ENCODE peak calls at places on chromosome 19, in eight cellular contexts. L is activated CD8-positive, alpha-beta T cell treated with anti-CD3 and anti-CD28 coated beads, Interleukin-2, amount 10 ng/mL, durations not matched to agents 7 days and 5 days; U is AG20443; P is stimulated activated naive B cell treated with anti-CD40 and anti-IgM and Interleukin-4, amounts not matched to agents 10 μg/mL and 1 μg/mL and 100 μg/mL, for 72 hours; Q is HS-27A; M is T1000; N is heart right ventricle; I is HS-5. Z is an unnamed sample.
A peak's percentile ranks its signal among the peaks of the same experiment; 100 is the strongest.

GRCh38 chr19:13748169-13748884 is 16.0 kb upstream of the MRI1 start:
- DNase-seq in L (peak; percentile 30), U (peak; percentile 48), P (no peak), Q (no peak), M (no peak), N (no peak), I (no peak), Z (no peak)

GRCh38 chr19:38394488-38394887 is 6.0 kb downstream of the SPRED3 start:
- DNase-seq in L (peak; percentile 84), U (peak; percentile 40), P (peak; percentile 59), Q (no peak), M (no peak), N (no peak), I (no peak), Z (no peak)

GRCh38 chr19:29098863-29099481 is 114.0 kb downstream of the UQCRFS1 start:
- DNase-seq in L (no peak), U (peak; percentile 97), P (no peak), Q (peak; percentile 58), M (no peak), N (peak; percentile 36), I (peak; percentile 58), Z (no peak)

GRCh38 chr19:12628040-12629022 is 17.6 kb downstream of the ZNF791 start:
- DNase-seq in L (no peak), U (no peak), P (no peak), Q (no peak), M (no peak), N (no peak), I (no peak), Z (no peak)

GRCh38 chr19:2113436-2114211 is 16.9 kb downstream of the IZUMO4 start:
- DNase-seq in L (no peak), U (no peak), P (no peak), Q (no peak), M (peak; percentile 48), N (no peak), I (no peak), Z (no peak)

GRCh38 chr19:16358456-16358855 is 33.8 kb downstream of the KLF2 start:
- DNase-seq in L (no peak), U (no peak), P (no peak), Q (no peak), M (no peak), N (no peak), I (no peak), Z (no peak)

GRCh38 chr19:15087182-15087581 is 5.2 kb downstream of the OR1I1 start:
- DNase-seq in L (no peak), U (no peak), P (no peak), Q (no peak), M (no peak), N (no peak), I (no peak), Z (no peak)

GRCh38 chr19:33905473-33905936 is 108.8 kb downstream of the KCTD15 start:
- DNase-seq in L (no peak), U (no peak), P (no peak), Q (no peak), M (no peak), N (peak; percentile 35), I (no peak), Z (no peak)

GRCh38 chr19:49362048-49362925 is at the start of gene TEAD2:
- DNase-seq in L (no peak), U (peak; percentile 86), P (no peak), Q (peak; percentile 30), M (peak; percentile 14), N (peak; percentile 84), I (no peak), Z (peak; percentile 89)

GRCh38 chr19:36152061-36152885 is at the start of gene COX7A1:
- DNase-seq in L (no peak), U (peak; percentile 82), P (no peak), Q (no peak), M (no peak), N (peak; percentile 86), I (no peak), Z (peak; percentile 76)

GRCh38 chr19:3073931-3074595 is 11.8 kb upstream of the TLE5 start:
- DNase-seq in L (no peak), U (no peak), P (no peak), Q (no peak), M (no peak), N (no peak), I (no peak), Z (no peak)

GRCh38 chr19:1177322-1178114 is 3.5 kb upstream of the SBNO2 start:
- DNase-seq in L (no peak), U (peak; percentile 94), P (no peak), Q (peak; percentile 92), M (peak; percentile 98), N (no peak), I (peak; percentile 92), Z (peak; percentile 61)

GRCh38 chr19:49497047-49497789 is 984 bp downstream of the RPS11 start:
- DNase-seq in L (peak; percentile 85), U (peak; percentile 71), P (no peak), Q (no peak), M (peak; percentile 29), N (peak; percentile 32), I (no peak), Z (peak; percentile 81)

GRCh38 chr19:46951236-46951986 is 68.2 kb upstream of the NPAS1 start:
- DNase-seq in L (no peak), U (peak; percentile 40), P (no peak), Q (no peak), M (peak; percentile 72), N (no peak), I (peak; percentile 55), Z (no peak)

GRCh38 chr19:5480427-5480836 is 25.2 kb downstream of the ZNRF4 start:
- DNase-seq in L (peak; percentile 26), U (no peak), P (no peak), Q (no peak), M (no peak), N (no peak), I (no peak), Z (no peak)

GRCh38 chr19:13839938-13840750 is 36.8 kb upstream of the NANOS3 start:
- DNase-seq in L (no peak), U (peak; percentile 47), P (no peak), Q (no peak), M (peak; percentile 67), N (peak; percentile 68), I (no peak), Z (peak; percentile 95)

GRCh38 chr19:14073232-14073924 is 792 bp downstream of the MISP3 start:
- DNase-seq in L (peak; percentile 80), U (peak; percentile 89), P (peak; percentile 74), Q (no peak), M (peak; percentile 57), N (peak; percentile 82), I (peak; percentile 58), Z (peak; percentile 77)

GRCh38 chr19:29770653-29771052 is 41.1 kb upstream of the CCNE1 start:
- DNase-seq in L (peak; percentile 46), U (no peak), P (no peak), Q (no peak), M (no peak), N (no peak), I (no peak), Z (no peak)

GRCh38 chr19:46296722-46297431 is at the start of gene HIF3A:
- DNase-seq in L (no peak), U (peak; percentile 18), P (no peak), Q (no peak), M (no peak), N (peak; percentile 67), I (no peak), Z (no peak)

GRCh38 chr19:15257782-15258181 is 25.5 kb upstream of the EPHX3 start:
- DNase-seq in L (no peak), U (no peak), P (no peak), Q (no peak), M (no peak), N (no peak), I (no peak), Z (peak; percentile 45)

GRCh38 chr19:12331211-12331941 is 2.1 kb downstream of the ZNF563 start:
- DNase-seq in L (peak; percentile 43), U (no peak), P (peak; percentile 87), Q (no peak), M (no peak), N (no peak), I (no peak), Z (no peak)

GRCh38 chr19:27851002-27851481 is 1361.9 kb downstream of the UQCRFS1 start:
- DNase-seq in L (no peak), U (no peak), P (no peak), Q (no peak), M (no peak), N (no peak), I (no peak), Z (no peak)

GRCh38 chr19:17246681-17247425 is 1.1 kb upstream of the NR2F6 start:
- DNase-seq in L (no peak), U (peak; percentile 56), P (no peak), Q (no peak), M (no peak), N (peak; percentile 50), I (no peak), Z (peak; percentile 56)

GRCh38 chr19:48994035-48994386 is 324 bp downstream of the RUVBL2 start:
- DNase-seq in L (no peak), U (no peak), P (no peak), Q (no peak), M (no peak), N (no peak), I (no peak), Z (no peak)

GRCh38 chr19:42095814-42096230 is 19.9 kb downstream of the ZNF574 start:
- DNase-seq in L (no peak), U (no peak), P (no peak), Q (no peak), M (no peak), N (no peak), I (no peak), Z (no peak)

GRCh38 chr19:27746691-27747380 is 1466.1 kb downstream of the UQCRFS1 start:
- DNase-seq in L (no peak), U (peak; percentile 60), P (peak; percentile 4), Q (no peak), M (no peak), N (peak; percentile 56), I (no peak), Z (peak; percentile 78)

GRCh38 chr19:58428617-58429016 is 11.3 kb downstream of the ZNF132 start:
- DNase-seq in L (no peak), U (no peak), P (no peak), Q (no peak), M (no peak), N (no peak), I (no peak), Z (no peak)

GRCh38 chr19:41795031-41795461 is 1.3 kb upstream of the CEACAM3 start:
- DNase-seq in L (peak; percentile 77), U (no peak), P (peak; percentile 48), Q (peak; percentile 23), M (no peak), N (no peak), I (no peak), Z (no peak)

GRCh38 chr19:277581-278165 is 13.5 kb downstream of the PLPP2 start:
- DNase-seq in L (no peak), U (peak; percentile 34), P (no peak), Q (no peak), M (no peak), N (no peak), I (no peak), Z (no peak)